ENCODE peak calls at places on chromosomes 6 and 20, in ten cellular contexts. E, T, H, N, C, F, Y, Z, R and B are unnamed samples.

GRCh38 chr20:46139908-46140482 is 21.9 kb downstream of the CD40 start:
- DNase-seq in E (no peak), T (no peak), H (no peak), N (no peak), C (no peak), F (no peak), Y (no peak), Z (no peak), R (no peak), B (no peak)

GRCh38 chr20:48102076-48102787 is 317.0 kb upstream of the SULF2 start:
- DNase-seq in E (no peak), T (no peak), H (no peak), N (no peak), C (no peak), F (no peak), Y (no peak), Z (no peak), R (no peak), B (no peak)

GRCh38 chr20:64245746-64246595 is 9.6 kb upstream of the PCMTD2 start:
- DNase-seq in E (no peak), T (no peak), H (no peak), N (no peak), C (no peak), F (no peak), Y (no peak), Z (no peak), R (peak; percentile 20), B (no peak)

GRCh38 chr6:8335371-8335770 is 100.0 kb downstream of the SLC35B3 start:
- DNase-seq in E (no peak), T (no peak), H (no peak), N (no peak), C (no peak), F (no peak), Y (no peak), Z (no peak), R (no peak), B (no peak)

GRCh38 chr6:41723178-41723935 is 12.1 kb downstream of the TFEB start:
- DNase-seq in E (peak; percentile 99), T (peak; percentile 50), H (peak; percentile 58), N (peak; percentile 90), C (no peak), F (peak; percentile 70), Y (peak; percentile 91), Z (peak; percentile 91), R (no peak), B (peak; percentile 78)

GRCh38 chr20:32965115-32965514 is 39.1 kb downstream of the SUN5 start:
- DNase-seq in E (no peak), T (peak; percentile 2), H (no peak), N (no peak), C (no peak), F (no peak), Y (no peak), Z (peak; percentile 19), R (no peak), B (peak; percentile 2)

GRCh38 chr20:50715694-50716093 is 15.7 kb upstream of the PARD6B start:
- DNase-seq in E (no peak), T (no peak), H (no peak), N (no peak), C (no peak), F (no peak), Y (no peak), Z (peak; percentile 30), R (no peak), B (no peak)

GRCh38 chr6:34517461-34517868 is 38.7 kb downstream of the SPDEF start:
- DNase-seq in E (no peak), T (no peak), H (no peak), N (no peak), C (no peak), F (no peak), Y (no peak), Z (no peak), R (no peak), B (no peak)

GRCh38 chr6:158471339-158471738 is 88.6 kb upstream of the TMEM181 start:
- DNase-seq in E (peak; percentile 62), T (no peak), H (no peak), N (no peak), C (no peak), F (no peak), Y (no peak), Z (no peak), R (no peak), B (no peak)

GRCh38 chr6:158467923-158468322 is 92.0 kb upstream of the TMEM181 start:
- DNase-seq in E (no peak), T (peak; percentile 21), H (no peak), N (no peak), C (no peak), F (no peak), Y (no peak), Z (no peak), R (no peak), B (no peak)

GRCh38 chr6:158465747-158466146 is 94.1 kb upstream of the TMEM181 start:
- DNase-seq in E (no peak), T (no peak), H (no peak), N (no peak), C (no peak), F (no peak), Y (no peak), Z (no peak), R (no peak), B (no peak)

GRCh38 chr6:158472453-158472852 is 87.4 kb upstream of the TMEM181 start:
- DNase-seq in E (no peak), T (no peak), H (no peak), N (no peak), C (no peak), F (no peak), Y (no peak), Z (no peak), R (no peak), B (no peak)

GRCh38 chr6:158468666-158469065 is 91.2 kb upstream of the TMEM181 start:
- DNase-seq in E (peak; percentile 18), T (no peak), H (no peak), N (no peak), C (no peak), F (peak; percentile 18), Y (no peak), Z (no peak), R (no peak), B (no peak)
- TF ChIP-seq CTCF in E (no peak), T (no peak), H (no peak), N (no peak), C (no peak), F (no peak), Y (no peak), Z (no peak), R (no peak), B (no peak)

GRCh38 chr6:119466226-119466625 is 116.7 kb upstream of the MAN1A1 start:
- DNase-seq in E (no peak), T (no peak), H (no peak), N (no peak), C (no peak), F (no peak), Y (no peak), Z (no peak), R (no peak), B (no peak)

GRCh38 chr6:119476024-119476423 is 126.5 kb upstream of the MAN1A1 start:
- DNase-seq in E (no peak), T (no peak), H (no peak), N (no peak), C (no peak), F (no peak), Y (no peak), Z (no peak), R (no peak), B (no peak)

GRCh38 chr6:119467478-119468081 is 118.0 kb upstream of the MAN1A1 start:
- DNase-seq in E (no peak), T (no peak), H (no peak), N (no peak), C (no peak), F (no peak), Y (peak; percentile 58), Z (no peak), R (no peak), B (no peak)

GRCh38 chr6:119476554-119476953 is 127.0 kb upstream of the MAN1A1 start:
- DNase-seq in E (no peak), T (no peak), H (no peak), N (no peak), C (no peak), F (no peak), Y (no peak), Z (no peak), R (no peak), B (no peak)

DNA sequence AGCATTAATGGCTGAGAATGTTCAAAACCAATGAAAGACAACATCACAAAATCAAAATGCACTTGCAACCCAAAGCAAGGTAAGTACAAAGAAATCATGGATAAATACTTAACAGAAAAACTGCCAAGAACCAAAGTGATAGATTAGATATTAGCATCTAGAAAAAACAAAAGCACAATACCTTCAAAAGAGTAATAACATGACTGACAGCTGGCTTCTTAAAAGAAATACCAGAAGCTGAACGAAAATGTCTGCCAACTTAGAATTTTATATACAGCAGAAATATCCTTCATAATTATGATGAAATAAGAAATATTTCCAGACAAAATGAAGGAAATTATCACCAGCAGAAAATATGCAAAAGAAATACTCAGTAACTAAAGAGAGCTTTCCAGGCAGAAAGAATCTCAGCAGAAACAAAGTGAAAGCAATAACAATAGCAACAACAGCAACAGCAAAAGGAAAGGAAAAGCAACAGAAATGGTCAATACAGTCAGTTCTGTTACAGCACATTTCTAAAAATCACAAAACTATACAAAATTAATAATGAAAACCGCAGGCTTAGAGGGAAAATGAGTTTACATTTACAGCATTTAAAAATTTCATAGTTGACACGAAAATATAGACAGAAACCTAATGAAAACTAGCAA is 121.5 kb upstream of the MAN1A1 start:
- DNase-seq in E (no peak), T (no peak), H (no peak), N (no peak), C (no peak), F (no peak), Y (no peak), Z (no peak), R (no peak), B (no peak)
- H3K4me3 ChIP-seq in E (no peak overlapping the region), T (no peak overlapping the region), H (no peak overlapping the region), N (no peak overlapping the region), C (no peak overlapping the region), F (no peak overlapping the region), Y (no peak overlapping the region), Z (no peak overlapping the region), R (no peak overlapping the region), B (no peak overlapping the region)

GRCh38 chr6:30211899-30212298 is 1.3 kb downstream of the TRIM26 start:
- DNase-seq in E (no peak), T (no peak), H (no peak), N (no peak), C (no peak), F (no peak), Y (no peak), Z (no peak), R (no peak), B (no peak)

GRCh38 chr6:30216096-30216495 is 2.9 kb upstream of the TRIM26 start:
- DNase-seq in E (no peak), T (no peak), H (no peak), N (no peak), C (no peak), F (no peak), Y (no peak), Z (no peak), R (no peak), B (no peak)

GRCh38 chr6:30213654-30213998 is 420 bp upstream of the TRIM26 start:
- DNase-seq in E (no peak), T (no peak), H (no peak), N (no peak), C (no peak), F (no peak), Y (no peak), Z (no peak), R (no peak), B (no peak)

GRCh38 chr6:30212865-30213653 is at the start of gene TRIM26:
- DNase-seq in E (peak; percentile 98), T (peak; percentile 98), H (peak; percentile 95), N (peak; percentile 98), C (peak; percentile 97), F (peak; percentile 99), Y (peak; percentile 95), Z (peak; percentile 99), R (peak; percentile 99), B (peak; percentile 98)

DNA sequence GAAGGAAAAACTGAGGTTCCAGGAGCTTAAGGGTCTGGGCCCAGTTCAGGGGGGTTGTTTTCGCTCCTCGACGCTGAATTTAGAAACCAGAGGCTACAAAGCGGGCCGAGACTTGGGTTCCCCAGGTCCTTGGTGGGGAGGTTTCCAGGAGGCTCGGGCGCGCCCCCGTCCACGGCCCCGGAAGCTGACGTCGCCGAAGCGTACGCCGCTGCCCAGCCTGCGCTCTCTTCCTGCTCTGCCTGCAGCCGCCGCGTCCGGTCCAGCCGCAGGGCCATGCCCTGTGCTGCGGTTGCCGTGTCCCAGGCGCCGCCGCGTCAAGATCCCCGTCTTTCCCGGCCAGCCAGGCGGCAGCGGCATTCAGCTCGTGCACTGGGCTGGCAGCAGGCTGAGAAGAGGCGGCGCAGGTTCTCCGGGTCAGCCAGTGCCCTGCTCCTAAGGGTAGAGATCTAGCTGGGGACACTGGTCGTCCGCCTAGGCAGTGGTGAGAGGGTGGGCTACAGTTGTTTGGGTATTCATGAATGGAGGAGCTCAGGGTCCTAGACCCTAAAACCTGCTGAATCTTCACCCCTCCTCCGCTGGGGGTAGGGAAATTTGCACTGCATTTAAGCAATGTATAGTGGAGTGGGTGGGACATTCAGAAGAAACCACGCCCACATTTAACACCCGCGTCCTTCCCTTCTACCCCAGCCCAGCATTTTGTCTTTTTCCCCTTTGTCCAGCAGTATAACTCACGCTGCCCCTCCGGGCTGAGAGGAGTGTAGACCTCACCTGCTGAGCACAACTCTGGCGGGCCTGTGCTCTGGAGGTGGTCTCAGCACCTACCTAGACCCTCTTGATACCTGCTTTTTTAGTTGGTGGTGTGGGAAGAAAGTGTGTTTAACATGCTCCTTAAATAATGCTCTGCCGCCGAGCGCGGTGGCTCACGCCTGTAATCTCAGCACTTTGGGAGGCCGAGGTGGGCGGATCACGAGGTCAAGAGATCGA is 1.1 kb upstream of the TRIM26 start:
- DNase-seq in E (peak; percentile 88), T (peak; percentile 89), H (peak; percentile 85), N (peak; percentile 92), C (peak; percentile 85), F (peak; percentile 91), Y (peak; percentile 73), Z (peak; percentile 94), R (peak; percentile 87), B (peak; percentile 77)
- TF ChIP-seq POLR2A in E (peak; percentile 83), T (no peak), H (peak; percentile 68), N (peak; percentile 63), C (peak; percentile 77), F (peak; percentile 94), Y (no peak), Z (peak; percentile 29), R (peak; percentile 55), B (peak; percentile 13)

GRCh38 chr6:100568255-100568654 is 103.5 kb upstream of the SIM1 start:
- DNase-seq in E (no peak), T (no peak), H (no peak), N (no peak), C (no peak), F (no peak), Y (no peak), Z (no peak), R (no peak), B (no peak)

GRCh38 chr6:100574836-100575235 is 110.1 kb upstream of the SIM1 start:
- DNase-seq in E (no peak), T (no peak), H (no peak), N (no peak), C (no peak), F (no peak), Y (no peak), Z (no peak), R (no peak), B (no peak)

GRCh38 chr6:100577425-100577824 is 112.7 kb upstream of the SIM1 start:
- DNase-seq in E (no peak), T (no peak), H (no peak), N (no peak), C (no peak), F (no peak), Y (no peak), Z (no peak), R (no peak), B (no peak)

GRCh38 chr6:100573169-100573568 is 108.4 kb upstream of the SIM1 start:
- DNase-seq in E (peak; percentile 36), T (no peak), H (no peak), N (no peak), C (no peak), F (no peak), Y (peak; percentile 65), Z (no peak), R (no peak), B (no peak)
- TF ChIP-seq CTCF in E (peak; percentile 27), T (peak; percentile 15), H (no peak), N (no peak), C (no peak), F (no peak), Y (peak; percentile 54), Z (no peak), R (no peak), B (no peak)